ENCODE peak calls at places on chromosomes 13 and 19, in seven cellular contexts. L is fibroblast of lung, S is heart left ventricle, C is breast epithelium, H is AG04450, K is lung, D is heart right ventricle. J is an unnamed sample.

GRCh38 chr19:46715620-46716012 is 1.3 kb downstream of the PRKD2 start:
- DNase-seq in L (no peak), S (no peak), C (no peak), H (no peak), K (no peak), D (no peak), J (no peak)

GRCh38 chr19:18007939-18008673 is at the start of gene ARRDC2:
- DNase-seq in L (peak; percentile 83), S (peak; percentile 96), C (peak; percentile 88), H (peak; percentile 77), K (peak; percentile 89), D (peak; percentile 93), J (peak; percentile 85)

GRCh38 chr13:106100261-106100919 is 435.1 kb downstream of the EFNB2 start:
- DNase-seq in L (no peak), S (peak; percentile 37), C (no peak), H (no peak), K (no peak), D (peak; percentile 19), J (no peak)

GRCh38 chr19:12785431-12786011 is 5.8 kb upstream of the JUNB start:
- DNase-seq in L (no peak), S (peak; percentile 55), C (no peak), H (no peak), K (no peak), D (peak; percentile 42), J (no peak)

GRCh38 chr13:109348514-109349340 is 437.7 kb downstream of the IRS2 start:
- DNase-seq in L (peak; percentile 83), S (no peak), C (no peak), H (no peak), K (no peak), D (no peak), J (no peak)

GRCh38 chr13:110907951-110908898 is 6.6 kb downstream of the ANKRD10 start:
- DNase-seq in L (peak; percentile 88), S (no peak), C (no peak), H (no peak), K (no peak), D (no peak), J (no peak)

GRCh38 chr13:28100149-28101121 is at the start of gene FLT3:
- DNase-seq in L (peak; percentile 50), S (peak; percentile 30), C (no peak), H (no peak), K (no peak), D (no peak), J (no peak)

GRCh38 chr19:10270180-10270615 is 722 bp upstream of the ICAM1 start:
- DNase-seq in L (no peak), S (peak; percentile 87), C (no peak), H (no peak), K (peak; percentile 83), D (peak; percentile 73), J (no peak)

GRCh38 chr13:74466015-74466414 is 331.8 kb upstream of the KLF12 start:
- DNase-seq in L (no peak), S (no peak), C (no peak), H (no peak), K (no peak), D (no peak), J (no peak)

GRCh38 chr19:13004273-13004672 is 9.0 kb downstream of the NFIX start:
- DNase-seq in L (no peak), S (no peak), C (no peak), H (no peak), K (no peak), D (no peak), J (no peak)

GRCh38 chr13:30845297-30846214 is 60.5 kb upstream of the MEDAG start:
- DNase-seq in L (no peak), S (no peak), C (no peak), H (no peak), K (no peak), D (no peak), J (no peak)

GRCh38 chr13:49622174-49622946 is 5.9 kb upstream of the ARL11 start:
- DNase-seq in L (no peak), S (peak; percentile 44), C (no peak), H (no peak), K (no peak), D (peak; percentile 61), J (no peak)

GRCh38 chr19:42048992-42049391 is 21.0 kb downstream of the GRIK5 start:
- DNase-seq in L (no peak), S (no peak), C (no peak), H (no peak), K (no peak), D (no peak), J (no peak)

GRCh38 chr19:32176591-32176990 is 168.8 kb upstream of the ZNF507 start:
- DNase-seq in L (no peak), S (no peak), C (no peak), H (no peak), K (no peak), D (no peak), J (no peak)

GRCh38 chr13:43908156-43909126 is 28.7 kb downstream of the LACC1 start:
- DNase-seq in L (peak; percentile 77), S (no peak), C (no peak), H (peak; percentile 55), K (no peak), D (no peak), J (no peak)

GRCh38 chr13:71610876-71611275 is 256.1 kb downstream of the DACH1 start:
- DNase-seq in L (no peak), S (no peak), C (no peak), H (no peak), K (no peak), D (no peak), J (no peak)

GRCh38 chr19:34120846-34121639 is 51.3 kb upstream of the LSM14A start:
- DNase-seq in L (peak; percentile 34), S (no peak), C (no peak), H (peak; percentile 20), K (no peak), D (no peak), J (no peak)

GRCh38 chr19:14003279-14004051 is 2.7 kb downstream of the RFX1 start:
- DNase-seq in L (no peak), S (peak; percentile 29), C (no peak), H (no peak), K (no peak), D (no peak), J (no peak)

GRCh38 chr13:113176292-113176691 is 17.8 kb downstream of the PROZ start:
- DNase-seq in L (no peak), S (no peak), C (no peak), H (no peak), K (no peak), D (no peak), J (no peak)
- H3K27ac ChIP-seq in L (peak overlapping the region; percentile 16), S (no peak overlapping the region), C (no peak overlapping the region), H (no peak overlapping the region), K (no peak overlapping the region), D (peak overlapping the region; percentile 53), J (no peak overlapping the region)

DNA sequence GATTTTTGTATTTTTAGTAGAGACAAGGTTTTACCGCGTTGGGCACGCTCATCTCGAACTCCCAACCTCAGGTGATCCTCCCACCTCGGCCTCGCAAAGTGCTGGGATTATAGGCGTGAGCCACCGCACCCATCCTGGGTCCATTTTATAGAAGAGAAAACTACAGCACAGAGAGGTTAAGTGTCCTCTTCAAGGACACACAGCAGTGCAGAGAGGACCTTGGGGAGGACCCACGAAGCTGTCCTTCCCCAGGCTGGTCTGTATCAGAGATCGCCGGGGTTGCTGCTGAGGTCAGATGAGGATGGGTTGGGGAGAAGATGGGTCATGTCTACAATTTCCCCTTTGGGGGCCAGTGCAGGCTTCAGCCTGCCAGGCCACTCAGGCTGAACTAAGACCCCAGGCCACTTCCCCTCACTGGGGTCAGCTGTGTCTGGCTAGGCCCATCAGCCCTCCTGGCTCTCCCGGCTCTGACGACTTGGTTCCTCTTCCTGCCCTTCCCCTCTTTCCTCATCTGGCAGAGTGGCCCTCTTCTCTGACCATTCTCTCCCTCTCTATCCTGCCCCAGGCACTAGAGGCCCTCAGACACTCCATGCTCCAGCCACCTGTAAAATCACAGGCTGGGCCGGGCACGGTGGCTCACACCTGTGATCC is 9.6 kb downstream of the MYO1F start:
- DNase-seq in L (no peak), S (peak; percentile 61), C (no peak), H (no peak), K (peak; percentile 41), D (peak; percentile 27), J (peak; percentile 20)
- H3K27ac ChIP-seq in L (no peak overlapping the region), S (no peak overlapping the region), C (no peak overlapping the region), H (no peak overlapping the region), K (peak overlapping the region; percentile 39), D (peak overlapping the region; percentile 90), J (no peak overlapping the region)

GRCh38 chr19:51699170-51699569 is 6.0 kb downstream of the SPACA6 start:
- DNase-seq in L (no peak), S (no peak), C (no peak), H (no peak), K (no peak), D (no peak), J (no peak)

GRCh38 chr19:51702103-51702753 is 9.1 kb downstream of the SPACA6 start:
- DNase-seq in L (peak; percentile 39), S (peak; percentile 78), C (peak; percentile 90), H (no peak), K (peak; percentile 93), D (peak; percentile 67), J (no peak)

GRCh38 chr19:51702754-51703654 is 9.9 kb downstream of the SPACA6 start:
- DNase-seq in L (no peak), S (peak; percentile 45), C (peak; percentile 66), H (no peak), K (peak; percentile 46), D (peak; percentile 34), J (no peak)

GRCh38 chr19:51703655-51704515 is 10.8 kb downstream of the SPACA6 start:
- DNase-seq in L (peak; percentile 92), S (peak; percentile 98), C (peak; percentile 96), H (peak; percentile 67), K (peak; percentile 97), D (peak; percentile 97), J (peak; percentile 76)

DNA sequence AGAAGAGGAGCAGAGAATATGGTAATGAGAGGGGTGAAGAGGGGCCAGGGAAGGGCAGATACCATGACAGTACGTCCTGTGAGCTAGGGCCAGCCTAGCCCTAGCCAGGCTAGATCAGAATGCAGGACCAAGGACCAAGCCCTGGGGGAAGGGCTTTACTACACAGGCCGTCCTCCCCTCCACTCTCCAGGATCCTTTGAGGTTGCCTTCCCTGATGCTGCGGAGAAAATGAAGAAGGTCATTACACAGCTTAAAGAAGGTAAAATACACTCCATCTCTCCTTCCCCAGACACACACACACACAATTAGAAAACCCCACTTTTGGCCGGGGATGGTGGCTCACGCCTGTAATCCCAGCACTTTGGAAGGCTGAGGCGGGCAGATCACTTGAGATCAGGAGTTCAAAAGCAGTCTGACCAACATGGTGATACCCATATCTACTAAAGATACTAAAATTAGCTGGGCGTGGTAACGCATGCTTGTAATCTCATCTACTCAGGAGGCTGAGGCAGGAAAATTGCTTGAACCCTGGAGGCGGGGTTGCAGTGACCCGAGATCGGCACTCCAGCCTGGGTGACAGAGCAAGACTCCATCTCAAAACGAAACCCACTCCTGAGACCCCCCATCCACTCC is 8.5 kb downstream of the SPACA6 start:
- DNase-seq in L (no peak), S (no peak), C (no peak), H (no peak), K (no peak), D (no peak), J (no peak)
- H3K27ac ChIP-seq in L (no peak overlapping the region), S (no peak overlapping the region), C (peak overlapping the region; percentile 97), H (no peak overlapping the region), K (no peak overlapping the region), D (no peak overlapping the region), J (no peak overlapping the region)

DNA sequence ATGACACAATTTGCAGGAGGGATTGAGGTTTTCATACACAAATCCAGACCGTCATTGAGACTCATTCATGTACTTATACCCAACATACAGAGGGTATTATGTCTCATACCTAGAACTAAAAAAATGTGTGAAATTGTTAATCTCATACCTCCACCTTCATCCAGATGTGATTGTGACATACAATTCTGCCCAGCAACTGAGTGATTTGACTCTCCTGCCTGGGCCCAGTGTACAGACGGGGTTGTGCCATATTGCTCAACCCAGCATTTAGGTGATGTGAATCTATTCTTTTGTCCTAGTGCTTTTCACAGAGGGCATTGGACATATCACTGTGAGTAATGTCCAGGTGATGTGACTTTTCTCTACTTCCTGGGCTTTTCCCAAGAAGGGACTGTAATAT is 12.7 kb upstream of the ZNF681 start:
- DNase-seq in L (no peak), S (no peak), C (no peak), H (no peak), K (no peak), D (no peak), J (no peak)
- H3K27ac ChIP-seq in L (no peak overlapping the region), S (no peak overlapping the region), C (no peak overlapping the region), H (no peak overlapping the region), K (no peak overlapping the region), D (no peak overlapping the region), J (no peak overlapping the region)